ENCODE peak calls at places on chromosomes 7 and 10, in six cellular contexts. One of them, this sample, is unnamed.

GRCh38 chr10:72011976-72012512 is 47.8 kb downstream of the CHST3 start:
- DNase-seq in CD4-positive, alpha-beta T cell: no peak
- DNase-seq in NCI-H69: no peak
- DNase-seq in mammary epithelial cell: no peak
- DNase-seq in hippocampal formation: no peak
- DNase-seq in tibial artery: no peak
- DNase-seq in this sample: no peak

GRCh38 chr10:132209130-132209529 is 22.4 kb downstream of the DPYSL4 start:
- DNase-seq in CD4-positive, alpha-beta T cell: no peak
- DNase-seq in NCI-H69: no peak
- DNase-seq in mammary epithelial cell: no peak
- DNase-seq in hippocampal formation: no peak
- DNase-seq in tibial artery: no peak
- DNase-seq in this sample: no peak

GRCh38 chr10:101817542-101818118 is 614 bp downstream of the OGA start:
- DNase-seq in CD4-positive, alpha-beta T cell: no peak
- DNase-seq in NCI-H69: peak
- DNase-seq in mammary epithelial cell: peak
- DNase-seq in hippocampal formation: peak
- DNase-seq in tibial artery: peak
- DNase-seq in this sample: peak

GRCh38 chr7:40815512-40815911 is 680.7 kb downstream of the SUGCT start:
- DNase-seq in CD4-positive, alpha-beta T cell: no peak
- DNase-seq in NCI-H69: no peak
- DNase-seq in mammary epithelial cell: peak
- DNase-seq in hippocampal formation: no peak
- DNase-seq in tibial artery: no peak
- DNase-seq in this sample: peak

GRCh38 chr7:80335473-80336232 is 176.2 kb downstream of the GNAT3 start:
- DNase-seq in CD4-positive, alpha-beta T cell: no peak
- DNase-seq in NCI-H69: peak
- DNase-seq in mammary epithelial cell: no peak
- DNase-seq in hippocampal formation: no peak
- DNase-seq in tibial artery: no peak
- DNase-seq in this sample: no peak

GRCh38 chr7:32221756-32222155 is 151.5 kb upstream of the PDE1C start:
- DNase-seq in CD4-positive, alpha-beta T cell: no peak
- DNase-seq in NCI-H69: no peak
- DNase-seq in mammary epithelial cell: no peak
- DNase-seq in hippocampal formation: no peak
- DNase-seq in tibial artery: no peak
- DNase-seq in this sample: no peak

GRCh38 chr10:3203972-3204371 is 31.4 kb upstream of the PITRM1 start:
- DNase-seq in CD4-positive, alpha-beta T cell: no peak
- DNase-seq in NCI-H69: no peak
- DNase-seq in mammary epithelial cell: no peak
- DNase-seq in hippocampal formation: no peak
- DNase-seq in tibial artery: no peak
- DNase-seq in this sample: no peak

GRCh38 chr7:27453702-27454405 is 208.8 kb downstream of the HIBADH start:
- DNase-seq in CD4-positive, alpha-beta T cell: no peak
- DNase-seq in NCI-H69: no peak
- DNase-seq in mammary epithelial cell: peak
- DNase-seq in hippocampal formation: no peak
- DNase-seq in tibial artery: no peak
- DNase-seq in this sample: no peak

GRCh38 chr7:55569797-55570196 is 2.5 kb downstream of the VOPP1 start:
- DNase-seq in CD4-positive, alpha-beta T cell: no peak
- DNase-seq in NCI-H69: peak
- DNase-seq in mammary epithelial cell: no peak
- DNase-seq in hippocampal formation: no peak
- DNase-seq in tibial artery: no peak
- DNase-seq in this sample: no peak

GRCh38 chr7:73742338-73742752 is 3.7 kb upstream of the ABHD11 start:
- DNase-seq in CD4-positive, alpha-beta T cell: no peak
- DNase-seq in NCI-H69: peak
- DNase-seq in mammary epithelial cell: no peak
- DNase-seq in hippocampal formation: no peak
- DNase-seq in tibial artery: no peak
- DNase-seq in this sample: no peak

GRCh38 chr10:127313996-127314700 is 117.8 kb upstream of the INSYN2A start:
- DNase-seq in CD4-positive, alpha-beta T cell: no peak
- DNase-seq in NCI-H69: no peak
- DNase-seq in mammary epithelial cell: no peak
- DNase-seq in hippocampal formation: peak
- DNase-seq in tibial artery: no peak
- DNase-seq in this sample: no peak

GRCh38 chr7:87123105-87123504 is 29.1 kb upstream of the DMTF1 start:
- DNase-seq in CD4-positive, alpha-beta T cell: no peak
- DNase-seq in NCI-H69: no peak
- DNase-seq in mammary epithelial cell: no peak
- DNase-seq in hippocampal formation: no peak
- DNase-seq in tibial artery: no peak
- DNase-seq in this sample: no peak

GRCh38 chr7:132666076-132666775 is 90.0 kb upstream of the PLXNA4 start:
- DNase-seq in CD4-positive, alpha-beta T cell: no peak
- DNase-seq in NCI-H69: no peak
- DNase-seq in mammary epithelial cell: peak
- DNase-seq in hippocampal formation: no peak
- DNase-seq in tibial artery: no peak
- DNase-seq in this sample: no peak

GRCh38 chr7:158560386-158560785 is 27.2 kb downstream of the PTPRN2 start:
- DNase-seq in CD4-positive, alpha-beta T cell: no peak
- DNase-seq in NCI-H69: no peak
- DNase-seq in mammary epithelial cell: no peak
- DNase-seq in hippocampal formation: no peak
- DNase-seq in tibial artery: no peak
- DNase-seq in this sample: no peak

GRCh38 chr10:28367865-28368541 is 65.1 kb upstream of the MPP7 start:
- DNase-seq in CD4-positive, alpha-beta T cell: peak
- DNase-seq in NCI-H69: no peak
- DNase-seq in mammary epithelial cell: no peak
- DNase-seq in hippocampal formation: no peak
- DNase-seq in tibial artery: no peak
- DNase-seq in this sample: no peak

GRCh38 chr7:139651308-139651707 is 126.5 kb downstream of the HIPK2 start:
- DNase-seq in CD4-positive, alpha-beta T cell: no peak
- DNase-seq in NCI-H69: no peak
- DNase-seq in mammary epithelial cell: peak
- DNase-seq in hippocampal formation: no peak
- DNase-seq in tibial artery: no peak
- DNase-seq in this sample: no peak

GRCh38 chr7:5397657-5398237 is 25.9 kb downstream of the TNRC18 start:
- DNase-seq in CD4-positive, alpha-beta T cell: no peak
- DNase-seq in NCI-H69: no peak
- DNase-seq in mammary epithelial cell: peak
- DNase-seq in hippocampal formation: no peak
- DNase-seq in tibial artery: no peak
- DNase-seq in this sample: no peak

GRCh38 chr10:129870926-129871660 is 93.0 kb downstream of the EBF3 start:
- DNase-seq in CD4-positive, alpha-beta T cell: no peak
- DNase-seq in NCI-H69: peak
- DNase-seq in mammary epithelial cell: peak
- DNase-seq in hippocampal formation: no peak
- DNase-seq in tibial artery: no peak
- DNase-seq in this sample: no peak

GRCh38 chr10:72063703-72064391 is 24.5 kb downstream of the SPOCK2 start:
- DNase-seq in CD4-positive, alpha-beta T cell: no peak
- DNase-seq in NCI-H69: no peak
- DNase-seq in mammary epithelial cell: peak
- DNase-seq in hippocampal formation: no peak
- DNase-seq in tibial artery: no peak
- DNase-seq in this sample: no peak

GRCh38 chr7:108222236-108222892 is 92.2 kb upstream of the LAMB4 start:
- DNase-seq in CD4-positive, alpha-beta T cell: no peak
- DNase-seq in NCI-H69: peak
- DNase-seq in mammary epithelial cell: no peak
- DNase-seq in hippocampal formation: no peak
- DNase-seq in tibial artery: no peak
- DNase-seq in this sample: no peak

GRCh38 chr7:130958846-130959245 is 224.8 kb upstream of the KLF14 start:
- DNase-seq in CD4-positive, alpha-beta T cell: no peak
- DNase-seq in NCI-H69: no peak
- DNase-seq in mammary epithelial cell: no peak
- DNase-seq in hippocampal formation: no peak
- DNase-seq in tibial artery: no peak
- DNase-seq in this sample: no peak

GRCh38 chr7:101618207-101618839 is 10.8 kb downstream of the MYL10 start:
- DNase-seq in CD4-positive, alpha-beta T cell: no peak
- DNase-seq in NCI-H69: no peak
- DNase-seq in mammary epithelial cell: no peak
- DNase-seq in hippocampal formation: no peak
- DNase-seq in tibial artery: no peak
- DNase-seq in this sample: no peak

GRCh38 chr10:22002531-22003110 is 909 bp downstream of the DNAJC1 start:
- DNase-seq in CD4-positive, alpha-beta T cell: peak
- DNase-seq in NCI-H69: peak
- DNase-seq in mammary epithelial cell: peak
- DNase-seq in hippocampal formation: no peak
- DNase-seq in tibial artery: no peak
- DNase-seq in this sample: no peak